ENCODE peak calls at places on chromosomes 1 and 21, in five cellular contexts. O is GDM1, F is M059J, M is mammary epithelial cell, I is NCI-H1092 treated with DMSO at 0.1 percent for 48 hours. D is an unnamed sample.

GRCh38 chr1:245876586-245876985 is 630.5 kb downstream of the SMYD3 start:
- DNase-seq in O (no peak), F (peak; percentile 90), M (no peak), I (no peak), D (no peak)

GRCh38 chr21:26835027-26835713 is 10.0 kb downstream of the ADAMTS1 start:
- DNase-seq in O (no peak), F (peak; percentile 82), M (peak; percentile 83), I (no peak), D (no peak)

GRCh38 chr21:45600248-45600647 is 43.3 kb upstream of the PCBP3 start:
- DNase-seq in O (no peak), F (no peak), M (no peak), I (no peak), D (no peak)

GRCh38 chr21:33251119-33251518 is 15.0 kb upstream of the IL10RB start:
- DNase-seq in O (no peak), F (no peak), M (no peak), I (no peak), D (no peak)

GRCh38 chr1:153231800-153232199 is 14.4 kb downstream of the PRR9 start:
- DNase-seq in O (peak; percentile 39), F (no peak), M (no peak), I (no peak), D (no peak)

GRCh38 chr1:51570063-51570720 is 46.7 kb upstream of the OSBPL9 start:
- DNase-seq in O (no peak), F (peak; percentile 72), M (no peak), I (no peak), D (no peak)

GRCh38 chr21:41482321-41482720 is 25.6 kb downstream of the TMPRSS2 start:
- DNase-seq in O (no peak), F (peak; percentile 68), M (peak; percentile 23), I (no peak), D (peak; percentile 12)

GRCh38 chr1:34762474-34763141 is 3.1 kb downstream of the GJB4 start:
- DNase-seq in O (no peak), F (peak; percentile 32), M (peak; percentile 59), I (no peak), D (no peak)

GRCh38 chr1:226948480-226948879 is 8.4 kb downstream of the COQ8A start:
- DNase-seq in O (no peak), F (no peak), M (no peak), I (no peak), D (no peak)

GRCh38 chr1:39406533-39407478 is 84.6 kb upstream of the BMP8A start:
- DNase-seq in O (no peak), F (peak; percentile 62), M (no peak), I (no peak), D (peak; percentile 9)

GRCh38 chr1:88068407-88068806 is 615.7 kb upstream of the PKN2 start:
- DNase-seq in O (no peak), F (no peak), M (no peak), I (no peak), D (no peak)

GRCh38 chr1:156226782-156227181 is 14.0 kb downstream of the PMF1 start:
- DNase-seq in O (no peak), F (no peak), M (no peak), I (no peak), D (no peak)

GRCh38 chr1:14955402-14955801 is 198.1 kb upstream of the TMEM51 start:
- DNase-seq in O (no peak), F (no peak), M (no peak), I (no peak), D (no peak)

GRCh38 chr1:167066333-167067122 is 23.6 kb downstream of the GPA33 start:
- DNase-seq in O (peak; percentile 61), F (peak; percentile 66), M (peak; percentile 51), I (peak; percentile 77), D (peak; percentile 46)

GRCh38 chr1:70079546-70079945 is 125.8 kb downstream of the LRRC40 start:
- DNase-seq in O (no peak), F (no peak), M (no peak), I (no peak), D (no peak)

GRCh38 chr1:41379741-41380130 is 18.5 kb downstream of the FOXO6 start:
- DNase-seq in O (no peak), F (no peak), M (no peak), I (peak; percentile 54), D (no peak)